ENCODE peak calls at places on chromosome 16, in eight cellular contexts. W is HCEC 1CT; Y is progenitor cell of endocrine pancreas; Z is stimulated activated CD4-positive, alpha-beta T cell treated with anti-CD3 and anti-CD28 coated beads, TNF-alpha, amount 100 ng/mL, for 4 hours; P is germinal center; I is NCI-H226; K is NCI-H1417; H is AG10803. R is an unnamed sample.

GRCh38 chr16:51175081-51175480 is 24.0 kb upstream of the SALL1 start:
- DNase-seq in H (no peak), P (no peak), Z (no peak), Y (no peak), I (no peak), K (no peak), W (no peak), R (no peak)

GRCh38 chr16:65119905-65120341 is 1.9 kb downstream of the CDH11 start:
- DNase-seq in K (no peak), W (peak; percentile 43), H (peak; percentile 86), P (no peak), Z (no peak), I (peak; percentile 43), Y (no peak), R (no peak)

GRCh38 chr16:82344157-82344556 is 174.1 kb upstream of the MPHOSPH6 start:
- DNase-seq in Z (no peak), W (peak; percentile 10), Y (no peak), K (peak; percentile 7), H (no peak), P (no peak), I (no peak), R (no peak)

GRCh38 chr16:70589998-70590471 is 56.3 kb upstream of the IL34 start:
- DNase-seq in Y (no peak), I (peak; percentile 89), Z (no peak), W (no peak), P (no peak), K (no peak), H (peak; percentile 47), R (no peak)

GRCh38 chr16:68458101-68458500 is 9.8 kb upstream of the SMPD3 start:
- DNase-seq in Z (no peak), Y (no peak), W (no peak), K (no peak), I (no peak), P (no peak), H (no peak), R (no peak)

GRCh38 chr16:23505180-23505665 is 5.1 kb downstream of the GGA2 start:
- DNase-seq in Y (no peak), P (no peak), I (no peak), K (no peak), Z (no peak), W (no peak), H (no peak), R (no peak)

GRCh38 chr16:88070341-88070740 is 119.1 kb downstream of the BANP start:
- DNase-seq in H (no peak), Y (no peak), P (no peak), I (no peak), Z (no peak), K (no peak), W (no peak), R (no peak)

GRCh38 chr16:24045641-24046040 is 209.9 kb downstream of the PRKCB start:
- DNase-seq in Z (no peak), P (no peak), W (no peak), K (peak; percentile 9), I (no peak), H (no peak), Y (peak; percentile 32), R (peak; percentile 6)

GRCh38 chr16:10944249-10945064 is at the start of gene CLEC16A:
- DNase-seq in W (peak; percentile 95), H (peak; percentile 96), K (peak; percentile 95), P (peak; percentile 93), I (peak; percentile 95), Y (peak; percentile 92), Z (peak; percentile 91), R (peak; percentile 94)

GRCh38 chr16:642189-643049 is 791 bp downstream of the MCRIP2 start:
- DNase-seq in W (no peak), P (peak; percentile 30), H (no peak), Z (peak; percentile 38), Y (no peak), I (peak; percentile 7), K (peak; percentile 63), R (no peak)

GRCh38 chr16:48434653-48435318 is 49.6 kb upstream of the SIAH1 start:
- DNase-seq in H (peak; percentile 35), Z (no peak), K (no peak), P (no peak), W (peak; percentile 45), Y (no peak), I (no peak), R (no peak)

GRCh38 chr16:27417047-27417671 is 15.2 kb downstream of the IL21R start:
- DNase-seq in W (no peak), H (no peak), K (no peak), Z (no peak), P (no peak), I (no peak), Y (no peak), R (no peak)

GRCh38 chr16:4494746-4495490 is 18.7 kb downstream of the HMOX2 start:
- DNase-seq in Y (no peak), W (peak; percentile 89), K (no peak), Z (no peak), I (peak; percentile 92), P (no peak), H (peak; percentile 73), R (no peak)

GRCh38 chr16:22007159-22007508 is 777 bp upstream of the MOSMO start:
- DNase-seq in I (no peak), W (no peak), H (no peak), P (no peak), Y (no peak), K (no peak), Z (no peak), R (no peak)

GRCh38 chr16:49529646-49530045 is 156.0 kb downstream of the C16orf78 start:
- DNase-seq in H (no peak), P (no peak), Z (no peak), K (peak; percentile 34), W (no peak), I (no peak), Y (no peak), R (no peak)

GRCh38 chr16:82882249-82882648 is 255.5 kb downstream of the CDH13 start:
- DNase-seq in P (no peak), I (no peak), H (no peak), Z (no peak), W (no peak), Y (no peak), K (no peak), R (no peak)

GRCh38 chr16:76265434-76266045 is 11.7 kb upstream of the CNTNAP4 start:
- DNase-seq in W (no peak), I (no peak), Y (no peak), H (no peak), Z (no peak), K (peak; percentile 18), P (peak; percentile 7), R (peak; percentile 16)

GRCh38 chr16:75580-76501 is 2.2 kb upstream of the MPG start:
- DNase-seq in Z (no peak), P (no peak), W (peak; percentile 88), K (no peak), H (peak; percentile 93), I (peak; percentile 76), Y (no peak), R (no peak)

GRCh38 chr16:12559714-12560113 is 244.0 kb downstream of the CPPED1 start:
- DNase-seq in P (no peak), H (peak; percentile 69), Z (no peak), W (peak; percentile 25), I (no peak), Y (no peak), K (no peak), R (no peak)

GRCh38 chr16:65884018-65884417 is 482.5 kb upstream of the CDH5 start:
- DNase-seq in I (no peak), H (no peak), W (no peak), Y (no peak), K (no peak), P (no peak), Z (no peak), R (no peak)

GRCh38 chr16:83456934-83457333 is 350.8 kb upstream of the HSBP1 start:
- DNase-seq in P (no peak), W (no peak), Y (no peak), K (no peak), I (no peak), Z (no peak), H (no peak), R (no peak)

GRCh38 chr16:78428193-78428592 is 328.7 kb downstream of the WWOX start:
- DNase-seq in W (no peak), Z (no peak), I (no peak), H (no peak), Y (no peak), K (no peak), P (no peak), R (no peak)

GRCh38 chr16:84252214-84252613 is 12.4 kb upstream of the KCNG4 start:
- DNase-seq in H (no peak), P (no peak), W (no peak), I (no peak), Z (no peak), Y (no peak), K (no peak), R (no peak)

GRCh38 chr16:69187891-69188451 is 1.0 kb downstream of the SNTB2 start:
- DNase-seq in P (peak; percentile 65), Z (peak; percentile 15), K (peak; percentile 80), H (peak; percentile 52), W (peak; percentile 20), Y (peak; percentile 10), I (no peak), R (peak; percentile 38)

R was measured in COR-L47.